ENCODE peak calls at places on chromosomes 1 and 21, in ten cellular contexts. O, W, C, B, G, F, Y, S, I and M are unnamed samples. For H3K4me1, the result is how much of the 10 kb centered on the place peaks cover.

GRCh38 chr21:46205121-46205520 is 20.9 kb upstream of the SPATC1L start:
- DNase-seq in S (peak), F (no peak), O (no peak), G (no peak), W (no peak), I (peak), B (no peak), C (no peak), Y (no peak), M (no peak)

GRCh38 chr1:17516303-17517214 is 22.9 kb upstream of the ARHGEF10L start:
- DNase-seq in Y (peak), I (no peak), S (no peak), W (no peak), C (no peak), F (no peak), O (no peak), B (no peak), G (no peak), M (no peak)

GRCh38 chr1:178862864-178863263 is 8.0 kb downstream of the ANGPTL1 start:
- DNase-seq in W (no peak), C (no peak), S (no peak), F (no peak), B (no peak), G (no peak), Y (no peak), O (no peak), I (no peak), M (no peak)

GRCh38 chr1:88661188-88661587 is 22.9 kb upstream of the PKN2 start:
- DNase-seq in G (no peak), I (no peak), C (no peak), B (no peak), O (no peak), W (no peak), F (no peak), S (no peak), Y (peak), M (no peak)

GRCh38 chr1:211738709-211739301 is 63.4 kb upstream of the NEK2 start:
- DNase-seq in Y (no peak), F (no peak), C (no peak), W (no peak), O (no peak), I (no peak), B (no peak), S (no peak), G (no peak), M (no peak)

GRCh38 chr1:18970358-18970757 is 13.9 kb upstream of the IFFO2 start:
- DNase-seq in W (no peak), C (peak), O (no peak), B (no peak), Y (no peak), F (no peak), S (no peak), I (no peak), G (no peak), M (no peak)

GRCh38 chr1:117796226-117796625 is 133.2 kb downstream of the GDAP2 start:
- DNase-seq in F (no peak), G (no peak), I (no peak), O (no peak), C (no peak), W (no peak), B (no peak), Y (no peak), S (no peak), M (peak)

GRCh38 chr1:54384921-54385726 is 21.1 kb downstream of the SSBP3 start:
- DNase-seq in G (no peak), B (no peak), S (no peak), C (no peak), I (no peak), Y (no peak), F (no peak), W (no peak), O (no peak), M (no peak)

GRCh38 chr1:246971322-246971721 is 36.5 kb downstream of the ZNF695 start:
- DNase-seq in G (peak), O (no peak), Y (peak), S (peak), W (peak), C (peak), I (peak), F (no peak), B (peak), M (peak)

GRCh38 chr1:171576144-171576543 is 45.9 kb upstream of the MYOCOS start:
- DNase-seq in W (no peak), C (no peak), B (no peak), G (no peak), F (no peak), S (no peak), Y (no peak), O (no peak), I (no peak), M (no peak)

GRCh38 chr21:42248241-42248640 is 29.3 kb downstream of the ABCG1 start:
- DNase-seq in G (no peak), I (no peak), W (no peak), C (no peak), Y (no peak), O (no peak), S (no peak), F (no peak), B (no peak), M (no peak)

GRCh38 chr1:23554481-23555224 is 4.6 kb downstream of the ID3 start:
- DNase-seq in F (peak), I (peak), Y (peak), W (peak), B (no peak), G (peak), C (peak), O (peak), S (peak), M (peak)

GRCh38 chr1:183218981-183219621 is 33.0 kb downstream of the LAMC2 start:
- DNase-seq in G (no peak), F (peak), C (peak), B (no peak), S (no peak), Y (peak), I (no peak), W (peak), O (no peak), M (no peak)

GRCh38 chr1:200275415-200275814 is 134.4 kb downstream of the ZNF281 start:
- DNase-seq in B (no peak), I (no peak), C (no peak), S (no peak), W (no peak), Y (peak), F (no peak), G (no peak), O (no peak), M (no peak)

GRCh38 chr1:150017206-150017750 is 6.8 kb upstream of the OTUD7B start:
- DNase-seq in I (no peak), W (no peak), S (no peak), B (no peak), O (no peak), G (no peak), Y (peak), F (peak), C (no peak), M (no peak)

GRCh38 chr1:154379301-154379700 is 25.8 kb upstream of the IL6R start:
- DNase-seq in G (no peak), F (no peak), S (no peak), B (no peak), I (no peak), Y (no peak), C (no peak), O (no peak), W (no peak), M (no peak)

GRCh38 chr1:164716992-164717703 is 158.2 kb downstream of the PBX1 start:
- DNase-seq in O (no peak), G (no peak), W (no peak), F (no peak), C (no peak), I (no peak), S (no peak), B (no peak), Y (peak), M (no peak)

GRCh38 chr1:174296309-174296708 is 137.0 kb downstream of the RABGAP1L start:
- DNase-seq in I (no peak), F (no peak), Y (no peak), O (no peak), B (no peak), G (no peak), S (no peak), C (no peak), W (no peak), M (no peak)

GRCh38 chr1:177023710-177024109 is 140.8 kb downstream of the ASTN1 start:
- DNase-seq in I (no peak), Y (no peak), W (no peak), C (no peak), S (no peak), F (no peak), O (no peak), B (no peak), G (no peak), M (no peak)

GRCh38 chr21:35475768-35476167 is 426.7 kb upstream of the RUNX1 start:
- DNase-seq in G (peak), S (no peak), I (no peak), Y (peak), O (no peak), B (no peak), C (no peak), W (no peak), F (no peak), M (no peak)

GRCh38 chr1:233111731-233112130 is 161.3 kb downstream of the NTPCR start:
- DNase-seq in B (no peak), O (no peak), W (no peak), I (no peak), F (no peak), C (no peak), G (no peak), S (no peak), Y (no peak), M (no peak)

GRCh38 chr21:17436626-17437111 is 76.2 kb upstream of the CXADR start:
- DNase-seq in G (no peak), W (no peak), B (no peak), Y (no peak), F (no peak), S (no peak), C (no peak), I (no peak), O (no peak), M (no peak)

GRCh38 chr1:236602171-236602570 is 2.1 kb downstream of the HEATR1 start:
- DNase-seq in W (no peak), I (no peak), F (no peak), C (no peak), O (no peak), B (no peak), Y (no peak), S (no peak), G (no peak), M (no peak)

GRCh38 chr1:39272027-39272790 is 67.7 kb downstream of the MACF1 start:
- DNase-seq in Y (peak), B (no peak), G (peak), F (no peak), W (peak), I (no peak), S (no peak), O (no peak), C (no peak), M (no peak)

GRCh38 chr1:189899686-189900495 is 577.8 kb downstream of the BRINP3 start:
- DNase-seq in G (no peak), C (no peak), S (no peak), F (no peak), W (no peak), I (no peak), O (no peak), B (no peak), Y (no peak), M (no peak)

GRCh38 chr1:235128453-235129328 is at the start of gene TOMM20:
- DNase-seq in S (peak), B (peak), G (peak), O (peak), F (peak), C (peak), Y (peak), W (peak), I (peak), M (peak)

GRCh38 chr1:211259596-211260126 is 495 bp downstream of the RCOR3 start:
- DNase-seq in O (peak), G (peak), Y (peak), F (peak), C (peak), I (peak), W (peak), B (no peak), S (peak), M (peak)

GRCh38 chr1:17575786-17576584 is 36.5 kb downstream of the ARHGEF10L start:
- DNase-seq in I (no peak), C (no peak), W (no peak), O (no peak), Y (no peak), S (no peak), F (no peak), G (no peak), B (no peak), M (no peak)

GRCh38 chr1:29453502-29454240 is 217.3 kb downstream of the PTPRU start:
- DNase-seq in C (peak), G (peak), O (peak), B (peak), W (no peak), S (no peak), F (no peak), Y (peak), I (no peak), M (peak)

GRCh38 chr1:89842547-89843278 is 21.9 kb downstream of the LRRC8D start:
- DNase-seq in G (peak), F (no peak), S (no peak), C (no peak), W (no peak), I (no peak), O (no peak), Y (no peak), B (no peak), M (no peak)

GRCh38 chr1:66275083-66275482 is 258.9 kb upstream of the SGIP1 start:
- DNase-seq in C (no peak), Y (no peak), F (no peak), S (no peak), I (no peak), B (no peak), G (no peak), O (no peak), W (no peak), M (no peak)

GRCh38 chr1:204680461-204680860 is 5.1 kb downstream of the LRRN2 start:
- DNase-seq in S (peak), W (peak), B (no peak), G (no peak), Y (no peak), O (no peak), F (no peak), I (no peak), C (peak), M (no peak)

GRCh38 chr1:152739841-152740240 is 18.0 kb upstream of the KPRP start:
- DNase-seq in O (no peak), Y (no peak), S (no peak), B (no peak), G (no peak), W (no peak), F (no peak), C (no peak), I (no peak), M (no peak)

GRCh38 chr21:17460094-17460493 is 52.7 kb upstream of the CXADR start:
- DNase-seq in O (no peak), W (no peak), Y (no peak), I (no peak), G (peak), S (no peak), F (no peak), C (no peak), B (no peak), M (no peak)

GRCh38 chr1:170986901-170987300 is 51.6 kb downstream of the MROH9 start:
- DNase-seq in B (no peak), Y (no peak), W (no peak), G (no peak), I (no peak), F (no peak), C (no peak), S (no peak), O (no peak), M (no peak)

GRCh38 chr1:93681095-93681548 is 515 bp downstream of the BCAR3 start:
- DNase-seq in G (peak), W (no peak), F (no peak), O (no peak), S (no peak), Y (no peak), B (no peak), C (no peak), I (peak), M (no peak)

GRCh38 chr21:34844924-34845238 is 176.1 kb downstream of the CLIC6 start:
- DNase-seq in I (no peak), Y (no peak), W (no peak), C (no peak), O (no peak), G (no peak), S (no peak), F (no peak), B (no peak), M (no peak)

GRCh38 chr1:220093361-220094015 is 444 bp upstream of the IARS2 start:
- DNase-seq in O (no peak), C (no peak), F (no peak), I (no peak), G (no peak), S (no peak), W (no peak), B (no peak), Y (no peak), M (no peak)
- H3K27ac ChIP-seq in O (no peak), C (peak), F (no peak), I (peak), G (no peak), S (peak), W (peak), B (peak), Y (no peak), M (no peak)

DNA sequence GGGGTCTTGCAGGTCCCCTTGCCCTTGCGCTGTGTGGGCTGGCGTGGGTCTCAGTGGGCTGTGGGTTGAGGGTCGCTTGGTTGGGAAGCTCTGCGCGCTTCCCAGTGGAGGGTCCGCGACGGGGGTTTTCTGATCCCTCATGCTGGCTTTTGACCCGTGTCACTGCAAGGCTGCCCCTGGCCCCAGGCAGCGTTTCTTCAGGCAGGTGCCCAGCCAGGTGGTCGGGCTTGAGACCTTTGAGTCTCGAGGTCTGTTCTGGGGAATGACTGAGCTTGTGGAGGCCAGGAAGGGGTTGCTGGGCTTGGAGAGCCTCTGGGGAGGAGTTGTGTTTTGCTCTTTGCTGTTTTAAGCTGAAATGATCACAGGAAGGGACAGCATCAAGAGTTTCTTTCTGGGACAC is 5.3 kb downstream of the SKI start:
- DNase-seq in I (no peak), C (no peak), S (no peak), F (no peak), O (no peak), B (no peak), W (no peak), Y (no peak), G (no peak), M (no peak)
- H3K4me1 ChIP-seq in I (half or more), C (under half), S (half or more), F (under half), O (half or more), B (under half), W (half or more), Y (half or more), G (under half), M (under half)

GRCh38 chr1:20616468-20617156 is 16.6 kb upstream of the PINK1 start:
- DNase-seq in G (no peak), Y (no peak), C (no peak), W (no peak), F (no peak), B (no peak), O (no peak), I (peak), S (peak), M (no peak)
- H3K27ac ChIP-seq in G (peak), Y (no peak), C (no peak), W (peak), F (peak), B (peak), O (no peak), I (no peak), S (peak), M (no peak)

DNA sequence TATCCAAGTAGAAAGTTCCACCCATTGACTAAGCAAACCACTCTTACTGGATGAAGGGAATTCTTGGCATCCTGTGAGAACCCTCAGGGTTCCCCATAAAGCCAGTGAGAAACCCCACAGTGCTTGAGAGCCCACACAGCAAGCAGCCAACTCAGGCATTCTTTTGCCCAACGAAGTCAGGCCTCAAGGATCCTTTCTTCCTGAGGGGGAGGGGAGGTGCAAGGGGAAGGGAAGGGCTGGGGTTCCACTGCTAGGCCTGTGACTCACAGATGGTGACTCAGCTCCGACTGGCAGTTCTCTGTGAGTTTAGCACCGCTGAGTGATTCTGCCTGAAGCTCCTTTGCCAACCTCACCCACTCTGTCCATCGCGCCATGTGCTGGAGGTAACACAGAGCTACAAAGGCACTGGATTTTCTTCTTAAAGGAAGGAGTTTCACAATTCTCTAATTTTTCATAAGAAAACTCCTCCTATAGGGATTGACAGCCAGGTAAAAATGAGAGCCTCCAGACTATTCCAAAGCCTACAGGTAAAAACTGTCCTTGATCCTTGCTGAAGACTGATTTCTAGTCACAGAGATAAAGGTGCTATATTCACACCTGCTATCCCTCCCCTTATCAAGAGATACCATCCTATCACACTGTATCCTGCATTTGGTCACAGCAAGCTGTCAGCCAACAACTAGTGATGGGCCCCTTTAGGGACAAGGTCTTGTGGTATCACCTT is 4.8 kb downstream of the ENO1 start:
- DNase-seq in F (peak), Y (peak), B (peak), S (peak), I (peak), O (peak), C (peak), G (peak), W (peak), M (peak)
- H3K4me1 ChIP-seq in F (under half), Y (half or more), B (half or more), S (half or more), I (half or more), O (half or more), C (under half), G (under half), W (half or more), M (half or more)

GRCh38 chr21:44297525-44298290 is 2.1 kb upstream of the PFKL start:
- DNase-seq in G (peak), Y (peak), O (peak), F (peak), C (peak), B (peak), I (peak), S (peak), W (peak), M (peak)
- H3K27ac ChIP-seq in G (no peak), Y (no peak), O (no peak), F (no peak), C (no peak), B (no peak), I (no peak), S (peak), W (no peak), M (no peak)